ENCODE peak calls at places on chromosomes 6 and 20, in eight cellular contexts. S, L, Z, J, Y, H, X and B are unnamed samples.

GRCh38 chr6:149951096-149951495 is 9.3 kb downstream of the ULBP2 start:
- DNase-seq in S (no peak), L (no peak), Z (peak), J (no peak), Y (no peak), H (no peak), X (no peak), B (no peak)

GRCh38 chr20:51042657-51043247 is 19.8 kb upstream of the KCNG1 start:
- DNase-seq in S (no peak), L (peak), Z (peak), J (no peak), Y (no peak), H (no peak), X (no peak), B (no peak)

GRCh38 chr6:144898052-144898689 is 613.0 kb downstream of the UTRN start:
- DNase-seq in S (no peak), L (peak), Z (no peak), J (no peak), Y (no peak), H (no peak), X (peak), B (no peak)

GRCh38 chr6:144150673-144151009 is 324 bp downstream of the STX11 start:
- DNase-seq in S (peak), L (peak), Z (no peak), J (peak), Y (no peak), H (no peak), X (peak), B (peak)

GRCh38 chr20:19015326-19015725 is 197.1 kb upstream of the SLC24A3 start:
- DNase-seq in S (peak), L (no peak), Z (peak), J (no peak), Y (no peak), H (no peak), X (no peak), B (no peak)

GRCh38 chr20:34316191-34316814 is 13.1 kb upstream of the AHCY start:
- DNase-seq in S (peak), L (peak), Z (no peak), J (peak), Y (no peak), H (no peak), X (peak), B (no peak)

GRCh38 chr20:11891081-11891826 is 26.4 kb upstream of the BTBD3 start:
- DNase-seq in S (peak), L (no peak), Z (peak), J (peak), Y (peak), H (peak), X (peak), B (peak)

GRCh38 chr6:118285791-118286190 is 262.3 kb upstream of the PLN start:
- DNase-seq in S (no peak), L (no peak), Z (no peak), J (no peak), Y (no peak), H (no peak), X (no peak), B (no peak)

GRCh38 chr6:129890164-129890563 is 29.0 kb upstream of the TMEM244 start:
- DNase-seq in S (peak), L (no peak), Z (no peak), J (no peak), Y (no peak), H (no peak), X (peak), B (no peak)

GRCh38 chr6:148457843-148458159 is 115.2 kb downstream of the SASH1 start:
- DNase-seq in S (no peak), L (no peak), Z (peak), J (no peak), Y (no peak), H (no peak), X (no peak), B (no peak)

GRCh38 chr6:16401868-16402267 is 163.5 kb downstream of the GMPR start:
- DNase-seq in S (no peak), L (no peak), Z (no peak), J (no peak), Y (no peak), H (no peak), X (no peak), B (no peak)

GRCh38 chr6:98747960-98748359 is 86.4 kb upstream of the POU3F2 start:
- DNase-seq in S (no peak), L (no peak), Z (no peak), J (no peak), Y (no peak), H (no peak), X (no peak), B (no peak)

GRCh38 chr20:9040874-9041524 is 27.9 kb upstream of the PLCB4 start:
- DNase-seq in S (no peak), L (no peak), Z (no peak), J (no peak), Y (no peak), H (no peak), X (peak), B (no peak)

GRCh38 chr6:85037221-85037620 is 272.8 kb upstream of the TBX18 start:
- DNase-seq in S (no peak), L (no peak), Z (no peak), J (no peak), Y (no peak), H (no peak), X (no peak), B (no peak)

GRCh38 chr20:37733416-37733815 is 39.6 kb downstream of the CTNNBL1 start:
- DNase-seq in S (no peak), L (no peak), Z (no peak), J (no peak), Y (no peak), H (no peak), X (no peak), B (no peak)

GRCh38 chr20:8940311-8940710 is 128.6 kb upstream of the PLCB4 start:
- DNase-seq in S (no peak), L (no peak), Z (no peak), J (no peak), Y (no peak), H (no peak), X (no peak), B (no peak)

GRCh38 chr6:166004491-166005275 is 163.0 kb downstream of the TBXT start:
- DNase-seq in S (no peak), L (no peak), Z (no peak), J (no peak), Y (no peak), H (no peak), X (no peak), B (no peak)

GRCh38 chr6:166006593-166007301 is 160.9 kb downstream of the TBXT start:
- DNase-seq in S (no peak), L (no peak), Z (peak), J (peak), Y (no peak), H (no peak), X (peak), B (no peak)

GRCh38 chr6:166003569-166003968 is 164.1 kb downstream of the TBXT start:
- DNase-seq in S (no peak), L (no peak), Z (no peak), J (no peak), Y (no peak), H (no peak), X (no peak), B (no peak)

GRCh38 chr6:166005846-166006592 is 161.6 kb downstream of the TBXT start:
- DNase-seq in S (no peak), L (no peak), Z (no peak), J (peak), Y (no peak), H (peak), X (peak), B (peak)

DNA sequence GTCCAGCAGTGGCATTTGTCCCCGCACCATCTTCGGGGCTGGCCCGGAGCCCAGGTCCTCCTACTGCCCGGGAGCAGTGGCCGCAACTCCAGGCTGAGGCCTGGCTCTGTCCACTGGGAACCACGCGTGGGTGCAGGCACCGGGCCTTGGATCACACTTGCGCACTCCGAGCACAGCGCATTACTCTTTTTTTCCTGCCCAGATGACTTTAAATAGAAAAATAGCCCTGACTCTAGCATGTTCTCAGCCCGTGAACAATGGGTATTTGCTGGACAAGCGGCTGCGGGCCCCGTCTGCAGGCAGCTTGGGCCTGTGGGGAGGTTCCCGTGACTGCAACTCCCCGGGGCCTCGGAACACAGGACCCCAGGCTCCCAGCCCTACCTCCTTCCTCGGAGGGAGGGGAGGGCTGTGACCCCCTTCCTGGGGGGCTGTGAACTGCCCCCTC is 162.2 kb downstream of the TBXT start:
- DNase-seq in S (no peak), L (no peak), Z (no peak), J (peak), Y (no peak), H (peak), X (peak), B (peak)
- TF ChIP-seq POLR2A in S (no peak), L (no peak), Z (no peak), J (no peak), Y (no peak), H (no peak), X (peak), B (no peak)

GRCh38 chr6:7050099-7050498 is 57.7 kb upstream of the RREB1 start:
- DNase-seq in S (peak), L (no peak), Z (no peak), J (no peak), Y (no peak), H (no peak), X (no peak), B (no peak)
- TF ChIP-seq CTCF in S (no peak), L (no peak), Z (no peak), J (no peak), Y (no peak), H (no peak), X (no peak), B (no peak)

DNA sequence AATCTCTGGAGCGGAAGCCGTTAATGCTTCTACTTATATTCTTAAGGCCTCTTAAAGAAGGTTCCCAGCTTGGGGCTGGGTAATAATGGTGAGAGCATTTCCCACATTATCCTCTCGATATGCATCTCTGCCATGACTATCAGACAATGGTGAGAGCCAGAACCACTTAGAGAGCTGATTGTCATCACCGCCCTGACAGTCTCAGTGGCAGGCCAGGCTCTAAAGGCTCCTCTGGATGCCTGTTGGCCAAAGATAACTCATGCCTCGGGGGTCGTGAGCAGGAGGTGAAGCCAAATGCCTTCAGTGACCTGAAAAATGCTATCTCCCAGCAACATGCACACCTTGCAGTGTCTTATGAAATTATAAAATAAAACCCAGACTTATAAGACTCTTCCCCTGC is 128.0 kb upstream of the AGPAT4 start:
- DNase-seq in S (no peak), L (no peak), Z (no peak), J (no peak), Y (no peak), H (no peak), X (no peak), B (no peak)
- TF ChIP-seq POLR2A in S (no peak), L (no peak), Z (no peak), J (no peak), Y (no peak), H (no peak), X (no peak), B (no peak)

DNA sequence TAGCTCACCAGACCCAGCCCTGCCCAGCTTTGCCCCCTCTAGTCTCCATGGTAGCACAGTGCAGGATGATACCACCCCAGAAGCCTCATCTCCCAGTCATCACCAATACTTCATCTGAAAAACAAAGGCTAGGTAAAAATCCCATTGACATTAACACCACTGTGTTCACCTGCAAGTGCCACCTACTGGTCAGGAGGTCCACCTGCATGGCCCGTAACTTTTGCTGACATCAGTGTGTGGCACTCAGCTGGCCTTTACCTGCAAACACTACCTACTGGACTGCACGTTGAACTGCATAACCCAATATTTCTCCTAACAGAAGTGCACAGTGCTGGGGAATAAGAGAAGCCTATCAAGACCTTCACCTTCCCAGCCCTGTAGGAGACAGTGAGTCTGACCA is 234.7 kb upstream of the ADGRB3 start:
- DNase-seq in S (peak), L (no peak), Z (no peak), J (peak), Y (no peak), H (no peak), X (no peak), B (no peak)
- TF ChIP-seq CTCF in S (peak), L (no peak), Z (peak), J (no peak), Y (no peak), H (no peak), X (no peak), B (no peak)

DNA sequence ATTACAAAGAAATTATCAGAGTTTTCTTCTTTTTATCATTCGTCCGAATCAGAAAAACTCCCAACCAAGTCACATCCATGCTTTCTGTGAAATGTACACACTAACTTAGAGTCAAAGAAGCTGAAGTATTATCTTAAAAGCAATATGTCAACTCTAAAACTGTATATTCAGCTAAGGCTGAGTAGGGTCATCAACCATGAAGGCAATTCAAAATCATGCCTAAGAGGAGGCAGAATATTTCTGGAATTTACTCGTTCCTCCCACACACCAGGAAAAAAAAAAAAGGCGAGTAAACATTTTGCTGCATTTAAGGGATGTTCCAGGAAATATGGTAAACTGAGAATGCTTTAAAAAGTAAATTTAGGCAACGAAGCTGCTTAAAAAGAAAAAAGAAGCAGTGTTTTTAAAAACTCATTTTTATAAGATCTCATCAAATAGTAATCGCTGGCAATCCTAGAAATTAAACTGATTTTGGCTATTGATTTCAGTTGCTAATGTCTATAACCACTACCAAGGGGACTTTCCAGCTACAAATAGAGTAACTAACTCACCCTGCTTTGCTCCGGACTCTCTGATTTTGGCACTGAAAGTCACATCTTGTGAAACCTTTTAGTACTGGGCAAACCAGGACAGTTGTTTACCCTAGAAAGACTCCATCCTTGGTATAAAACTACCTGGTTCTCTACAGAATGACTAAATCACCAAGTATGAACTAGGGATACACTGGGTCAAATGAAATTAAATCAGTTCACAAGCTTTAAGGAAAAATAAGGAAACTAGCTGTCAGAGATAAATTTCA is 82.8 kb downstream of the MBOAT1 start:
- DNase-seq in S (no peak), L (no peak), Z (no peak), J (no peak), Y (no peak), H (no peak), X (peak), B (no peak)
- TF ChIP-seq POLR2A in S (no peak), L (no peak), Z (no peak), J (no peak), Y (no peak), H (no peak), X (no peak), B (no peak)

GRCh38 chr6:90105766-90106165 is 190.9 kb downstream of the BACH2 start:
- DNase-seq in S (peak), L (no peak), Z (no peak), J (no peak), Y (no peak), H (no peak), X (no peak), B (no peak)
- TF ChIP-seq CTCF in S (no peak), L (no peak), Z (no peak), J (no peak), Y (no peak), H (no peak), X (no peak), B (no peak)

GRCh38 chr20:39865446-39865845 is 823.6 kb downstream of the MAFB start:
- DNase-seq in S (no peak), L (no peak), Z (no peak), J (no peak), Y (no peak), H (no peak), X (no peak), B (no peak)
- TF ChIP-seq POLR2A in S (no peak), L (no peak), Z (no peak), J (no peak), Y (no peak), H (no peak), X (no peak), B (no peak)

DNA sequence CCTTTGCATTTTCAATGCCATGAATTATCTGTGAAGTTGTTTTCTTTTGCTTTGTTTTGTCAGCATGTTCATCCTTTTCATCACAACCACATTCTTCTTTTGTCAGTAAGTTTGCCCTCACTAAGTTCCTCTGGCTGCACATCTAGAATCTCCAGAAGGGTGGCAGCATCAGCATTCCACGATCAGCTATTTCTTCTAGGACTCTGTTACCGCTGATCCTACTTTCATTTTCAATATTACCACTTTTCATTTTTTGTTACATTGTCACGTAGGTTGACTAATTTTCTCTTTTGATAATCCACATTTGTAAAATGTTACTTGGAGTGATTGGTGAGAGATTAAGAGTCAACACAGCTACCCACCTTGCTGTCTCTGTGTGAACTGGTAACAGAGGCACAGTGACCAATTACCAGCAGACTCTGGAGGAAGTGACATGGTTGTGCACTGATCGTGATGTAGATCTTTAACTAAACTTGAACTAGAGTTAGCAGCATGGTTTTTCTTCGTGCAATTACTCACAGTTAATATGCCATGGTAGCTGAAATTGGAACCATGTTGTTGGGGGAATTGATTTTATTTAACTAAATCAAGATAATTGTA is 307.9 kb upstream of the SLC35B3 start:
- DNase-seq in S (peak), L (peak), Z (no peak), J (peak), Y (no peak), H (no peak), X (no peak), B (no peak)
- TF ChIP-seq CTCF in S (peak), L (peak), Z (no peak), J (no peak), Y (no peak), H (no peak), X (no peak), B (no peak)

GRCh38 chr6:32621372-32621771 is 15.8 kb upstream of the HLA-DQA1 start:
- DNase-seq in S (no peak), L (no peak), Z (no peak), J (no peak), Y (no peak), H (no peak), X (no peak), B (no peak)
- TF ChIP-seq POLR2A in S (no peak), L (no peak), Z (no peak), J (no peak), Y (no peak), H (no peak), X (no peak), B (no peak)

GRCh38 chr20:45303586-45304463 is 2.8 kb upstream of the RBPJL start:
- DNase-seq in S (no peak), L (no peak), Z (no peak), J (no peak), Y (no peak), H (no peak), X (no peak), B (no peak)

GRCh38 chr20:45304464-45304999 is 2.1 kb upstream of the RBPJL start:
- DNase-seq in S (no peak), L (no peak), Z (no peak), J (no peak), Y (no peak), H (peak), X (no peak), B (no peak)

GRCh38 chr20:45306431-45306982 is at the start of gene RBPJL:
- DNase-seq in S (peak), L (no peak), Z (peak), J (no peak), Y (no peak), H (peak), X (no peak), B (no peak)

GRCh38 chr20:45307076-45307645 is 521 bp downstream of the RBPJL start:
- DNase-seq in S (no peak), L (no peak), Z (no peak), J (no peak), Y (no peak), H (no peak), X (no peak), B (no peak)

DNA sequence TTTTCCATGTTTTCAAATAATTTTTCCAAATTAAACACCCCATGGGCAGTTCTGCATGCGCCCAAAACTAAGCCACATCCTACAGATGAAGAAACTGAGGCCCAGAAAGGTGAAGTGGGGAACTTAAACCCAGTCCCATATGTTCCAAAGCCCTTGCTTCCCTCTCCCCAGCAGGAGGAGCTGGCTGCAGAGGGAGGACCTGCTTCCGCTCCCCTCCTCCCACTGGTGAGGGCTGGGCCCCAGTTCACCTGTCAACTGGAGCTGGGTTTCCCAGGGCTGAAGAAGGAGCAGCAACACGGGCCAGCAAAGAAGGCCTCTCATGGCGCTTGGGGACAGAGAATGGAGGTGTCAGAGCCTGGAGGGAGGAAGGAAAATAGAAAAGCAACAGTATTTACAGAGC is 1.4 kb upstream of the RBPJL start:
- DNase-seq in S (no peak), L (no peak), Z (no peak), J (no peak), Y (no peak), H (no peak), X (no peak), B (no peak)
- TF ChIP-seq CTCF in S (no peak), L (no peak), Z (peak), J (no peak), Y (no peak), H (no peak), X (no peak), B (no peak)